ENCODE peak calls at places on chromosomes 3 and 15, in seven cellular contexts. W is ELF-1; R is cardiac muscle cell; A is anterior cingulate cortex; M is psoas muscle; O is stimulated activated CD8-positive, alpha-beta memory T cell treated with anti-CD3 and anti-CD28 coated beads, Interleukin-2, amount 100 ng/mL, for 1 hour; X is progenitor cell of endocrine pancreas. D is an unnamed sample.

GRCh38 chr3:112550859-112551258 is 10.9 kb downstream of the ATG3 start:
- DNase-seq in R (no peak), A (no peak), W (no peak), X (no peak), M (no peak), O (no peak), D (no peak)

GRCh38 chr3:122102191-122102935 is 47.2 kb downstream of the CD86 start:
- DNase-seq in R (no peak), X (no peak), M (no peak), A (no peak), W (no peak), O (no peak), D (no peak)

GRCh38 chr15:70324001-70324974 is 226.6 kb upstream of the TLE3 start:
- DNase-seq in A (no peak), R (no peak), O (no peak), W (peak; percentile 73), M (no peak), X (no peak), D (peak; percentile 18)

GRCh38 chr3:64133272-64133671 is 92.0 kb downstream of the PRICKLE2 start:
- DNase-seq in O (no peak), X (no peak), M (no peak), W (peak; percentile 48), A (no peak), R (no peak), D (no peak)

GRCh38 chr3:46990573-46991374 is 11.3 kb downstream of the NBEAL2 start:
- DNase-seq in A (no peak), M (peak; percentile 61), W (no peak), R (no peak), X (no peak), O (no peak), D (no peak)

GRCh38 chr3:42780892-42781700 is 8.0 kb upstream of the CCDC13 start:
- DNase-seq in A (no peak), R (peak; percentile 79), M (no peak), O (no peak), X (peak; percentile 16), W (peak; percentile 40), D (peak; percentile 73)

GRCh38 chr15:85412956-85413854 is 32.8 kb downstream of the AKAP13 start:
- DNase-seq in M (peak; percentile 65), O (peak; percentile 43), W (peak; percentile 47), X (no peak), R (no peak), A (no peak), D (peak; percentile 91)

GRCh38 chr3:169094204-169094603 is 569.3 kb downstream of the MECOM start:
- DNase-seq in A (no peak), X (no peak), W (no peak), R (no peak), M (no peak), O (no peak), D (no peak)

GRCh38 chr3:4898454-4899313 is 80.6 kb upstream of the BHLHE40 start:
- DNase-seq in W (no peak), A (no peak), O (no peak), M (no peak), R (no peak), X (no peak), D (peak; percentile 72)

GRCh38 chr3:160016972-160017371 is 28.3 kb downstream of the IL12A start:
- DNase-seq in R (no peak), O (no peak), A (no peak), X (no peak), W (no peak), M (no peak), D (peak; percentile 54)

GRCh38 chr15:74318376-74319137 is 48.9 kb downstream of the CYP11A1 start:
- DNase-seq in W (no peak), X (no peak), A (no peak), O (no peak), R (no peak), M (peak; percentile 80), D (no peak)